ENCODE peak calls at places on chromosome 1, in nine cellular contexts. C, I, M, S, H, F, V, R and B are unnamed samples.

GRCh38 chr1:55060133-55060999 is 21.0 kb downstream of the PCSK9 start:
- DNase-seq in S (no peak), R (no peak), M (no peak), I (no peak), C (no peak), H (no peak), F (no peak), V (no peak), B (no peak)

GRCh38 chr1:35298464-35298863 is 30.0 kb downstream of the ZMYM4 start:
- DNase-seq in V (peak; percentile 27), F (peak; percentile 37), S (no peak), I (no peak), C (no peak), M (peak; percentile 16), R (no peak), H (peak; percentile 77), B (no peak)

GRCh38 chr1:91643431-91643830 is 142.8 kb downstream of the CDC7 start:
- DNase-seq in H (no peak), R (no peak), V (no peak), M (no peak), I (no peak), C (no peak), S (no peak), F (no peak), B (no peak)

GRCh38 chr1:38071530-38072266 is 25.1 kb upstream of the POU3F1 start:
- DNase-seq in C (no peak), M (no peak), H (peak; percentile 66), I (no peak), R (peak; percentile 7), V (no peak), F (peak; percentile 38), S (no peak), B (no peak)

GRCh38 chr1:156063997-156064285 is 3.0 kb downstream of the RAB25 start:
- DNase-seq in C (no peak), H (no peak), M (no peak), I (no peak), F (no peak), V (no peak), S (no peak), R (no peak), B (no peak)

GRCh38 chr1:210536263-210536961 is 207.7 kb downstream of the HHAT start:
- DNase-seq in S (no peak), V (no peak), F (no peak), I (no peak), R (no peak), H (peak; percentile 17), M (no peak), C (no peak), B (no peak)

GRCh38 chr1:200972985-200973742 is 50.4 kb downstream of the KIF21B start:
- DNase-seq in C (no peak), V (no peak), H (no peak), F (peak; percentile 51), M (no peak), S (no peak), I (peak; percentile 26), R (no peak), B (no peak)

GRCh38 chr1:199041173-199041914 is 402.5 kb downstream of the PTPRC start:
- DNase-seq in H (no peak), I (no peak), S (no peak), V (no peak), M (no peak), F (no peak), R (no peak), C (no peak), B (no peak)

GRCh38 chr1:209643295-209644020 is 8.8 kb downstream of the LAMB3 start:
- DNase-seq in V (peak; percentile 62), F (no peak), R (no peak), M (peak; percentile 63), I (no peak), H (no peak), C (no peak), S (no peak), B (peak; percentile 52)

GRCh38 chr1:2989976-2990375 is 31.3 kb upstream of the ACTRT2 start:
- DNase-seq in I (no peak), H (no peak), M (peak; percentile 9), C (no peak), V (no peak), F (no peak), R (no peak), S (no peak), B (no peak)

GRCh38 chr1:2988256-2988655 is 33.0 kb upstream of the ACTRT2 start:
- DNase-seq in I (no peak), S (no peak), R (no peak), F (no peak), V (no peak), C (no peak), M (no peak), H (no peak), B (no peak)

GRCh38 chr1:2990376-2991115 is 30.7 kb upstream of the ACTRT2 start:
- DNase-seq in R (no peak), F (no peak), H (no peak), I (no peak), M (peak; percentile 6), V (no peak), S (no peak), C (no peak), B (no peak)

GRCh38 chr1:2987773-2988172 is 33.5 kb upstream of the ACTRT2 start:
- DNase-seq in F (no peak), H (no peak), R (no peak), C (no peak), I (no peak), V (no peak), M (no peak), S (no peak), B (no peak)

DNA sequence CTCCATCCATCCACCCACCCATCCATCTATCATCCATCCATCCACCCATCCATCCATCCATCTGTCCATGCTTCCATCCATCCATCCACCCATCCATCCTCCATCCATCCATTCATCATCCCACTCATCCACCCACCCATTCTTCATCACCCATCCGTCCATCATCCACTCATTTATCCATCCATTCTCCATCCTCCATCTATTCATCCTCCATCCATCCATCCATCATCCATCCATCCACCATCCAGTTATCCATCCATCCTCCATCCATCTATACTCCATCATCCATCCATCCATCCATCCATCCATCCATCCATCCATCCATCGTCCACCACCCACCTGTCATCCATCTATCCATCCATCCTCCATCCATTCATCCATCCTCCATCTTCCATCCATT is 32.1 kb upstream of the ACTRT2 start:
- DNase-seq in S (no peak), V (no peak), F (no peak), M (no peak), R (no peak), C (no peak), I (no peak), H (no peak), B (no peak)
- H3K4me3 ChIP-seq in S (no peak overlapping the region), V (no peak overlapping the region), F (no peak overlapping the region), M (no peak overlapping the region), R (no peak overlapping the region), C (no peak overlapping the region), I (no peak overlapping the region), H (no peak overlapping the region), B (no peak overlapping the region)

GRCh38 chr1:221874285-221875003 is 132.6 kb upstream of the DUSP10 start:
- DNase-seq in I (no peak), F (no peak), H (no peak), R (no peak), M (no peak), S (no peak), C (no peak), V (no peak), B (no peak)

GRCh38 chr1:221875004-221875330 is 133.1 kb upstream of the DUSP10 start:
- DNase-seq in C (no peak), F (no peak), V (no peak), I (no peak), M (no peak), H (no peak), R (no peak), S (no peak), B (no peak)

GRCh38 chr1:221877365-221877764 is 135.5 kb upstream of the DUSP10 start:
- DNase-seq in S (no peak), H (no peak), I (no peak), V (no peak), R (no peak), F (no peak), M (no peak), C (no peak), B (no peak)

GRCh38 chr1:221880182-221880581 is 138.3 kb upstream of the DUSP10 start:
- DNase-seq in H (no peak), R (no peak), C (no peak), I (no peak), M (no peak), V (no peak), F (peak; percentile 61), S (no peak), B (no peak)

DNA sequence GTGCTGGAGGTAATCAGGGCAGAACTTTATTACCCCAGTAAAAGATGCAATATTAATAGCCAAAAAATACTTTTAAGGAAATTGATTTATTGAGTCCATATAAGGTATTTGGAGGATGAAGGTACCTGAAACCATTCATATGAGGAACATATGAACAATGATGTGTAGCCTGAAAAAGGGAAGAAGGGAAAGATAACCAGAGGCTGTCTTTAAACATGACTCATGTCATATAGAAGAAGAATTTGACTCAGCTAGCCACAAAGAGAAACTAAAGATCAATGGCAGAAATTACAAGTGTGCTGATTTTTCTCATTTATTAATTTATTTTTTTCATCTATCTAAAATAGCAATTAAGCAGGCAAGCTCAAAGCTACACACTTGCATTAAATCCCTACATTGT is 136.2 kb upstream of the DUSP10 start:
- DNase-seq in R (no peak), S (no peak), F (peak; percentile 57), M (no peak), H (no peak), V (no peak), C (no peak), I (no peak), B (no peak)
- H3K4me3 ChIP-seq in R (no peak overlapping the region), S (no peak overlapping the region), F (no peak overlapping the region), M (no peak overlapping the region), H (no peak overlapping the region), V (no peak overlapping the region), C (no peak overlapping the region), I (no peak overlapping the region), B (no peak overlapping the region)

GRCh38 chr1:228927947-228928898 is 192.9 kb downstream of the RHOU start:
- DNase-seq in M (no peak), I (no peak), C (no peak), H (no peak), R (no peak), F (no peak), S (no peak), V (no peak), B (no peak)
- H3K4me3 ChIP-seq in M (no peak overlapping the region), I (no peak overlapping the region), C (no peak overlapping the region), H (no peak overlapping the region), R (no peak overlapping the region), F (no peak overlapping the region), S (no peak overlapping the region), V (no peak overlapping the region), B (no peak overlapping the region)

DNA sequence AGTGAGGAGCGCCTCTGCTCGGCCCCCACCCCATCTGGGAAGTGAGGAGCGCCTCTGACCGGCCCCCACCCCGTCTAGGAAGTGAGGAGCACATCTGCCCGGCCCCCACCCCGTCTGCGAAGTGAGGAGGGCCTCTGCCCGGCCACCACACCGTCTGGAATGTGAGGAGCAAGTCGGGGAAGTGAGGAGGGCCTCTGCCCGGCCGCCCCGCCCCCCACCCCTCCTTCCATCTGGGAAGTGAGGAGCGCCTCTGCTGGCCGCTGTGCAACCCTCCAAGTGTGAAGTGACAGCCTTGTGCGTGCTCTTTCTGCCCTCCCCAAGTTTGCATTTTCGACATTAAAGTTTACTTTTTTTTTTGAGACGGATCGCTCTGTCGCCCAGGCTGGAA is 5.1 kb upstream of the ZZZ3 start:
- DNase-seq in C (no peak), R (no peak), H (peak; percentile 91), I (no peak), V (peak; percentile 42), M (peak; percentile 34), S (no peak), F (no peak), B (peak; percentile 16)
- H3K4me3 ChIP-seq in C (no peak overlapping the region), R (no peak overlapping the region), H (peak overlapping the region; percentile 62), I (no peak overlapping the region), V (peak overlapping the region; percentile 7), M (no peak overlapping the region), S (no peak overlapping the region), F (no peak overlapping the region), B (peak overlapping the region; percentile 8)